ENCODE peak calls at places on chromosome 22, in five cellular contexts. U is neural progenitor cell, W is astrocyte, N is IMR-90, A is GM23248. C is an unnamed sample. For H3K4me1, the result is how much of the 10 kb centered on the place peaks cover.

GRCh38 chr22:46292727-46293126 is 3.9 kb upstream of the GTSE1 start:
- DNase-seq in U (no peak), W (no peak), N (no peak), A (no peak), C (no peak)

GRCh38 chr22:28963362-28963761 is 80.0 kb downstream of the ZNRF3 start:
- DNase-seq in U (no peak), W (no peak), N (no peak), A (no peak), C (no peak)

GRCh38 chr22:32625985-32626384 is 151.4 kb downstream of the FBXO7 start:
- DNase-seq in U (no peak), W (no peak), N (no peak), A (peak), C (peak)

GRCh38 chr22:21047730-21048129 is 2.0 kb downstream of the LRRC74B start:
- DNase-seq in U (no peak), W (no peak), N (no peak), A (no peak), C (no peak)

GRCh38 chr22:36166086-36166485 is 5.5 kb upstream of the APOL3 start:
- DNase-seq in U (no peak), W (no peak), N (no peak), A (no peak), C (no peak)

GRCh38 chr22:48091060-48091650 is 1328.7 kb downstream of the TBC1D22A start:
- DNase-seq in U (no peak), W (no peak), N (no peak), A (no peak), C (no peak)

GRCh38 chr22:41598891-41599635 is 9.4 kb upstream of the PMM1 start:
- DNase-seq in U (no peak), W (no peak), N (no peak), A (no peak), C (no peak)

GRCh38 chr22:31977939-31978338 is 33.6 kb downstream of the YWHAH start:
- DNase-seq in U (no peak), W (no peak), N (no peak), A (no peak), C (no peak)

GRCh38 chr22:41762980-41763779 is 37.3 kb upstream of the CCDC134 start:
- DNase-seq in U (peak), W (no peak), N (no peak), A (no peak), C (no peak)

GRCh38 chr22:24550028-24550901 is 4.7 kb downstream of the GUCD1 start:
- DNase-seq in U (no peak), W (no peak), N (no peak), A (peak), C (no peak)

GRCh38 chr22:30705710-30706651 is 11.3 kb downstream of the OSBP2 start:
- DNase-seq in U (peak), W (peak), N (peak), A (peak), C (peak)

GRCh38 chr22:48888466-48889208 is 939.0 kb downstream of the BRD1 start:
- DNase-seq in U (no peak), W (no peak), N (no peak), A (no peak), C (no peak)

GRCh38 chr22:49009359-49010063 is 818.2 kb downstream of the BRD1 start:
- DNase-seq in U (no peak), W (no peak), N (no peak), A (no peak), C (no peak)

GRCh38 chr22:17587631-17588030 is 24.3 kb downstream of the SLC25A18 start:
- DNase-seq in U (no peak), W (no peak), N (no peak), A (no peak), C (no peak)

GRCh38 chr22:36422287-36423014 is 34.7 kb upstream of the MYH9 start:
- DNase-seq in U (no peak), W (no peak), N (no peak), A (no peak), C (no peak)

GRCh38 chr22:16844529-16844928 is 19.3 kb upstream of the XKR3 start:
- DNase-seq in U (no peak), W (no peak), N (no peak), A (no peak), C (no peak)

GRCh38 chr22:43012390-43012789 is 2.6 kb downstream of the PACSIN2 start:
- DNase-seq in U (no peak), W (peak), N (no peak), A (no peak), C (no peak)

GRCh38 chr22:32142600-32142999 is 16.5 kb downstream of the C22orf42 start:
- DNase-seq in U (no peak), W (no peak), N (no peak), A (no peak), C (no peak)

GRCh38 chr22:17232406-17232805 is 13.2 kb upstream of the ADA2 start:
- DNase-seq in U (peak), W (no peak), N (no peak), A (no peak), C (no peak)

GRCh38 chr22:42376721-42377177 is 55.5 kb downstream of the NFAM1 start:
- DNase-seq in U (peak), W (peak), N (peak), A (peak), C (peak)

GRCh38 chr22:38751422-38752346 is 4.1 kb downstream of the SUN2 start:
- DNase-seq in U (no peak), W (no peak), N (no peak), A (no peak), C (no peak)

GRCh38 chr22:29141078-29141688 is 64.5 kb upstream of the EMID1 start:
- DNase-seq in U (no peak), W (no peak), N (no peak), A (no peak), C (no peak)

GRCh38 chr22:42427211-42427610 is 5.0 kb downstream of the NFAM1 start:
- DNase-seq in U (no peak), W (no peak), N (no peak), A (no peak), C (no peak)

GRCh38 chr22:47091241-47091691 is 328.8 kb downstream of the TBC1D22A start:
- DNase-seq in U (peak), W (no peak), N (no peak), A (peak), C (peak)

GRCh38 chr22:45200230-45200629 is 36.5 kb downstream of the NUP50 start:
- DNase-seq in U (no peak), W (no peak), N (no peak), A (no peak), C (no peak)
- H3K9ac ChIP-seq in U (no peak), W (peak), N (peak), A (no peak), C (no peak)

DNA sequence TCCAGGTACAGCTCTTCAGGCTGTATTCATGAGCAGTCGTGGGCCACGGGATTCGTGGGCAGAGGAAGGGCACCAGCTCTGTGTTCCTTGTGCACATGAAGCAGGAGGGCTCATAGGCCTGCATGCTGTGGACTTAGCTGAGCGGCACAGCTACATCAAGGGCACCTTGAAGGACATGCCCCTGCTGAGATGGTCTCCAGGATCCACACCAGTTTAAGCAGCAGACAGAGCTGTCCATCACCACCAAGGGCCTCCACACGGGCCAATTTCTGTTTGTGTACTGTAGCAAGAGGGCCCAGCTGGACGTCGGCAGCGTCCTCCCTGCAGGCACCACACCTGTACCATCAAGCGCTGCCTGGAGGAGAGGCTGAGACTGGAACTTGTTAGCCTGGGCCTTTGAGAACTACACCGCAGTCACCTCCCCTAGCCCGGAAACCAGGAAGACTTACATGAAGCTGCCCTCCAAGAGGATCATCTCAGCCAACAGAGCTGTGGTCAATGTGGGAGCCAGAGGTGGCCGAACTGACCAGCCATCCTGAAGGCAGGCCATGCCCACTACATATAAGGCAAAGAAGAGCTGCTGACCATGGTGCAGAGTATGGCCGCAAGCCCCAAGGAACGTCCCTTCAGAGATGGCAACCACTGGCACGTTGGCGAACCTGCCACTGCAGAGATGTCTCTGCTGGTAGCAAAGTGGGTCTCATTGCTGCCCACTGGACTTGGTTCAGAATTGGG is 32.7 kb upstream of the GNB1L start:
- DNase-seq in U (no peak), W (no peak), N (no peak), A (no peak), C (no peak)
- H3K4me1 ChIP-seq in U (under half), W (under half), N (under half), A (under half), C (under half)

DNA sequence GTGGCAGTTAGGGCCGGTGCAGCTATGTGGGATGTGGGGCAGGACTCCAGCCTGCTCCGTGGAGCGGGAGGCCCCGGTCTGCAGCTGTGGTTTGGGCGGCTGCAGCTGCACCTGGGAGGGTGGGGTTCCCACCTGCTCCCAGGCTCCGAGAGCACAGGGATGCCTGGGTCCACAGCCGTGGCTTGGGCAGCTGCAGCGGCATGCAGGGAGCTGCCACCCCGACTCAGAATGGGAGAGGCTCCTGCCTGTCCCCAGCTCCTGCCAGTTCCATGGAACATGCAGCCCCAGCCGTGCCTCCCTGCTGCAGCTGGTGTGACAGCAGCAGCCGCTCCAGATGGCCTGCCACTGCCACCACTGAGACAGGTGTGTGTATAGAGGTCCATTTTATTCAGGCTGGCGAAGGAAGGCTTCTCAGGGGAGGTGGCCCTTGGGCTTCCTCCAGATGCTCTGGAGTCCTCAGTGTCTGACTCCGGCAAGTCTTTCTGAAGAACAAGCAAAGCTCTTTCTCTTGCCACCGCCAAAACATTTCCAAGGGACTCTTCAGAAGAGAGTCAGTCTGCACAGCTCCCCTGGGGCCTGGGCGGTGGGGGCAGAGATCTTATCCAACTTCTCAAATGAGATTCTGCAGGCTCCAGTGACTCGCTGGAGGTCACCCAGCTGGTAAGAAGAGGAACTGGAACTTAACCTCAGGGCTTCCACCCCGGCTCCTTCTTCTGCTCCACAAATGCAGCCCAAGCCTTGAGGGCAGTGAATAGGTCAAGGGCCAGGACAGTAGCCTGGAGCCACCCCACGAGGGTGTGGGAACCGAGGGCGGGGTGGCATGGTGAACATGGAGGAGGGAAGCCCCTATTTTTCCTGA is 21.6 kb upstream of the UPK3A start:
- DNase-seq in U (no peak), W (no peak), N (no peak), A (peak), C (no peak)
- H3K9ac ChIP-seq in U (no peak), W (no peak), N (no peak), A (peak), C (peak)

GRCh38 chr22:40395607-40396006 is 25.2 kb downstream of the SGSM3 start:
- DNase-seq in U (no peak), W (no peak), N (no peak), A (no peak), C (no peak)

GRCh38 chr22:40394607-40395006 is 24.2 kb downstream of the SGSM3 start:
- DNase-seq in U (no peak), W (no peak), N (no peak), A (no peak), C (no peak)

GRCh38 chr22:40399661-40400060 is 29.3 kb downstream of the SGSM3 start:
- DNase-seq in U (no peak), W (no peak), N (no peak), A (no peak), C (no peak)

GRCh38 chr22:40397436-40397835 is 27.0 kb downstream of the SGSM3 start:
- DNase-seq in U (no peak), W (peak), N (peak), A (no peak), C (no peak)

DNA sequence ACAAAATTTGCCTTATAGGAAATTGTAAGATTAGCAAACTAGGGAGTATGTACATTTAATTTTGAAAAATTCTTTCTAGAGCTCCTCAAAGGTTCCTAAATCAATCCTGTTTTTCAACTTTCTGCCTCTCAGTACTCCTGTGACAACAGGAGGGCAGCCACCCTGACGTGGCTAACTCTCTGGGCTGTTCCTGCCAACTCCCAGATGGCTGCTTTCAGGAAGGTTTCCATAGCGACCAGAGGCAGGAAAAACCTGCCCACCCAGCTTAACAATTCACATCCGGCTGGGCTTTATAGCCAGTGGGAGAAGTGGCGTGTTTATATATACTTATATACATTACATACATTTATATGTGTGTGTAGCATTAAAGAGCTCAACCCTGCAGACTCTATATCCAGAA is 26.5 kb downstream of the SGSM3 start:
- DNase-seq in U (peak), W (peak), N (peak), A (peak), C (peak)
- H3K4me1 ChIP-seq in U (under half), W (under half), N (under half), A (under half), C (under half)

GRCh38 chr22:44026066-44026629 is 2.0 kb downstream of the PARVB start:
- DNase-seq in U (no peak), W (no peak), N (no peak), A (peak), C (no peak)
- H3K9ac ChIP-seq in U (no peak), W (peak), N (no peak), A (peak), C (no peak)

GRCh38 chr22:23268139-23268712 is 87.9 kb downstream of the BCR start:
- DNase-seq in U (no peak), W (no peak), N (no peak), A (no peak), C (no peak)

GRCh38 chr22:23270212-23270733 is 90.0 kb downstream of the BCR start:
- DNase-seq in U (peak), W (no peak), N (peak), A (no peak), C (no peak)

GRCh38 chr22:23267225-23268043 is 87.1 kb downstream of the BCR start:
- DNase-seq in U (no peak), W (no peak), N (no peak), A (no peak), C (no peak)

GRCh38 chr22:23269441-23270211 is 89.3 kb downstream of the BCR start:
- DNase-seq in U (no peak), W (no peak), N (no peak), A (no peak), C (no peak)

GRCh38 chr22:23268877-23269276 is 88.6 kb downstream of the BCR start:
- DNase-seq in U (no peak), W (no peak), N (no peak), A (no peak), C (no peak)
- H3K4me1 ChIP-seq in U (under half), W (under half), N (under half), A (under half), C (under half)

C was measured in adipocyte.